ENCODE peak calls at places on chromosomes 1 and 21, in four cellular contexts. M is fibroblast of mammary gland, A is dorsolateral prefrontal cortex, K is tibial artery. I is an unnamed sample.

GRCh38 chr1:41429641-41430035 is 54.8 kb downstream of the EDN2 start:
- DNase-seq in M (no peak), K (no peak), A (no peak), I (no peak)

GRCh38 chr1:169078163-169078883 is 28.2 kb upstream of the ATP1B1 start:
- DNase-seq in K (no peak), M (no peak), A (no peak), I (peak; percentile 45)

GRCh38 chr1:38045431-38046332 is 911 bp downstream of the POU3F1 start:
- DNase-seq in K (no peak), A (no peak), M (no peak), I (no peak)

GRCh38 chr1:203835476-203835875 is 25.9 kb upstream of the SNRPE start:
- DNase-seq in A (no peak), K (no peak), M (no peak), I (no peak)

GRCh38 chr1:201022824-201023516 is 544 bp downstream of the KIF21B start:
- DNase-seq in K (no peak), A (no peak), M (no peak), I (no peak)

GRCh38 chr1:230426246-230427101 is at the start of gene PGBD5:
- DNase-seq in K (peak; percentile 27), M (peak; percentile 34), A (peak; percentile 84), I (peak; percentile 10)

GRCh38 chr21:24375201-24375600 is 1232.1 kb downstream of the MRPL39 start:
- DNase-seq in A (no peak), K (no peak), M (no peak), I (no peak)

GRCh38 chr1:166695115-166695514 is 144.2 kb upstream of the POGK start:
- DNase-seq in K (no peak), M (no peak), A (no peak), I (no peak)

GRCh38 chr1:38117444-38117887 is 70.9 kb upstream of the POU3F1 start:
- DNase-seq in M (no peak), K (no peak), A (no peak), I (no peak)

GRCh38 chr1:71490432-71490831 is 409.6 kb upstream of the ZRANB2 start:
- DNase-seq in K (no peak), M (peak; percentile 86), A (no peak), I (no peak)

GRCh38 chr21:35043549-35043948 is 5.6 kb downstream of the RUNX1 start:
- DNase-seq in K (no peak), A (no peak), M (no peak), I (no peak)

GRCh38 chr1:192133350-192133950 is 24.8 kb upstream of the RGS18 start:
- DNase-seq in M (peak; percentile 8), K (no peak), A (no peak), I (no peak)

GRCh38 chr1:77671836-77672235 is 10.6 kb downstream of the ZZZ3 start:
- DNase-seq in A (no peak), M (peak; percentile 47), K (no peak), I (no peak)

GRCh38 chr21:46667735-46668380 is 32.4 kb downstream of the PRMT2 start:
- DNase-seq in M (peak; percentile 27), A (no peak), K (no peak), I (no peak)

GRCh38 chr1:109639063-109639840 is 16.6 kb upstream of the GSTM4 start:
- DNase-seq in K (no peak), A (no peak), M (no peak), I (no peak)

GRCh38 chr21:17667256-17667655 is 54.6 kb upstream of the BTG3 start:
- DNase-seq in M (no peak), A (no peak), K (no peak), I (no peak)

GRCh38 chr1:26686795-26687194 is 9.0 kb upstream of the ARID1A start:
- DNase-seq in M (no peak), A (no peak), K (no peak), I (no peak)

GRCh38 chr21:41897047-41897669 is 18.0 kb upstream of the PRDM15 start:
- DNase-seq in K (no peak), A (no peak), M (no peak), I (no peak)

GRCh38 chr1:20732071-20732587 is 374 bp downstream of the SH2D5 start:
- DNase-seq in M (peak; percentile 55), K (no peak), A (peak; percentile 72), I (no peak)

GRCh38 chr1:12181568-12181967 is 14.8 kb downstream of the TNFRSF1B start:
- DNase-seq in M (no peak), K (no peak), A (no peak), I (no peak)

GRCh38 chr1:76854255-76854654 is 13.0 kb upstream of the ST6GALNAC5 start:
- DNase-seq in K (no peak), M (no peak), A (no peak), I (no peak)

GRCh38 chr1:110475358-110476027 is 24.5 kb downstream of the PROK1 start:
- DNase-seq in K (no peak), A (no peak), M (no peak), I (no peak)

GRCh38 chr1:172531846-172532699 is 877 bp upstream of the SUCO start:
- DNase-seq in K (peak; percentile 94), A (peak; percentile 79), M (peak; percentile 98), I (peak; percentile 98)

GRCh38 chr1:172530000-172530399 is 3.0 kb upstream of the SUCO start:
- DNase-seq in M (no peak), A (no peak), K (no peak), I (peak; percentile 69)

GRCh38 chr1:172531412-172531811 is 1.5 kb upstream of the SUCO start:
- DNase-seq in K (no peak), M (no peak), A (no peak), I (no peak)

GRCh38 chr1:172533511-172534116 is 664 bp downstream of the SUCO start:
- DNase-seq in A (no peak), M (peak; percentile 31), K (peak; percentile 48), I (no peak)

DNA sequence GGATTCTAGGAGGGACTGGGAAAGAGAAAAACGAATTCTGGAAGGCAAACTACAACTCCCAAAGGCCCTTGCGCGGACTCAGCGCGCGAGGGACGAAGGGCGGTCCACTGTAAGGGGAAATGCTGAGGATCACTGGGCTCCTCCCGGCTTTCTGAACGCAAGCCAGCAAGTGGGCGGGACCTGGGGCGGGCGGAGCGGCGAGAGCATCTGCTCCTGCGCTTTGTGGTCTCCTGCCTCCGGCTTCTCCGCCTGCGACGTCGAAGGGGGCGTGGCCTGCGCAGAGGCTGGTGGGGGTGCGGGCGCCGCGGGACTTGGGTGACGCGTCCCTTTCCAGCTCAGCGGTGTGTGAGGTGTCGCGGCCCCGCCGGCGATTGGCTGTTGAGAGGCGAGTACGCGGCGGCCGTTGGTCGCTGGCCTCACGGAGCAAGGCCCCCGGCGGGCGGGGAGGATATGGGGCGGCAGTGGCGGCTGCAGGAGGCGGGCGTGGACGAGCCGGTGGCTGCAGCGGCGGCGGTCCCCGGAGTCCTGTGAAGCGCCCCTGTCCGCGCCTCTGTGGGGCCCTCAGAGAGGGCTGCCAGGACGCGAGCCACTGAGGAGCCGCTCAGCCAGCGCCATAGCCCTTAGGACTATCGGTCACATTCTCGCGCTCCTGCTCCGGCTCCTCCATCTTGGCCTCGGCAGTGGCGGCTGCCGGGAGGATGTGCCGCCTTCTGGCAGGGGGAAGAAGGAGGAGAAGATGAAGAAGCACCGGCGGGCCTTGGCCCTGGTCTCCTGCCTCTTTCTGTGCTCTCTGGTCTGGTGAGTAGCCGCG is at the start of gene SUCO:
- DNase-seq in M (peak; percentile 98), K (peak; percentile 100), A (peak; percentile 100), I (peak; percentile 95)
- TF ChIP-seq CTCF in M (no peak), K (no peak), A (peak; percentile 9), I (peak; percentile 16)

GRCh38 chr1:24112381-24113169 is 640 bp upstream of the MYOM3 start:
- DNase-seq in K (peak; percentile 79), M (peak; percentile 67), A (peak; percentile 63), I (no peak)
- H3K4me3 ChIP-seq in K (peak overlapping the region; percentile 34), M (no peak overlapping the region), A (no peak overlapping the region), I (no peak overlapping the region)

GRCh38 chr1:3070304-3070653 is 1.3 kb downstream of the PRDM16 start:
- DNase-seq in K (no peak), A (no peak), M (no peak), I (no peak)

GRCh38 chr1:3067671-3068399 is 1.2 kb upstream of the PRDM16 start:
- DNase-seq in M (no peak), K (no peak), A (no peak), I (no peak)

GRCh38 chr1:3070654-3071506 is 1.9 kb downstream of the PRDM16 start:
- DNase-seq in K (no peak), M (no peak), A (no peak), I (no peak)

GRCh38 chr1:3068400-3069361 is at the start of gene PRDM16:
- DNase-seq in M (peak; percentile 12), K (peak; percentile 74), A (no peak), I (no peak)

DNA sequence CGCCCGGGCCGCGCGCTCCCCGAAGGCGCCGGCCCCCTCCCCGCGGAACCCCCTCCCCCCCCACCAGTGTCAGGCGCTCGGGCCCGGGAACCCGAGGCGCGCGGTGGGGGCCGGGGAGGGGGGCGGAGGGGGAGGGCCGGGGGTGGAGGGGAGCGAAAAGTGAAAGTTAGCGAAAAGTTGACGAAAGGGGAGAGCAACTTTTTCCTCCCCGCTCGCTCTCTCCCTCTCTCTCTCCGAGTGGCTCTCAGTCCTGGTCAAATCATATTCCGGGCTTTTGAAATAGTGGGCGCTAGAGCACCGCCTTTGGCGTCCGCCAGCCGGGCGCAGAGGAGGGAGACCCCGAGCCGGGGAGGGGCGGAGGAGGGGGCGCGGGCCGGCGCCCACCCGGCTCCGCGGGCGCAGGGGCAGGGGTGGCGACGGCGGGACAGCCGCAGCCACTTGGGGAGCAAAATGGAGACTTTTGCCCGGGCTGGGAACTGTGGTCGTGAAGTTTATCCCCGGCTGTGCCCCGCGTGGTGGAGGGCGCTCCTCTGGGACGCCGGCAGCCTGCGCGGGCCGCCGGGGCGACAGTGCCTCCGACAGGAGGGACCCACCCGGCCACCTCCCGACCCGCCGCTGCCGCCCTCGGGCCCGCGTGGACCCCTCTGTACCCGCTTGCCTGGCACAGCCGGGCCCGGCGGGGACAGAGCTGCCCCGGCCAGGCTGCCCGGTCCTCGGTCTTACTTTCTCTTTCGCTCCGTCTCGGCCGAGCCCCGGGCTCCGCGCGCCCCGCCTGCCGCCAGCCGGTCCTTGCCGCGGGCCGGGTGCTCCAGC is 694 bp downstream of the PRDM16 start:
- DNase-seq in A (no peak), M (peak; percentile 25), K (peak; percentile 55), I (no peak)
- TF ChIP-seq CTCF in A (peak; percentile 35), M (peak; percentile 5), K (peak; percentile 27), I (peak; percentile 30)

GRCh38 chr1:205312866-205313680 is 8.5 kb downstream of the NUAK2 start:
- DNase-seq in K (no peak), A (no peak), M (no peak), I (no peak)

GRCh38 chr1:205316179-205316578 is 5.4 kb downstream of the NUAK2 start:
- DNase-seq in K (no peak), A (no peak), M (no peak), I (peak; percentile 40)

GRCh38 chr1:205317311-205317917 is 4.1 kb downstream of the NUAK2 start:
- DNase-seq in A (peak; percentile 32), K (no peak), M (no peak), I (peak; percentile 96)

GRCh38 chr1:205313681-205314308 is 7.8 kb downstream of the NUAK2 start:
- DNase-seq in M (peak; percentile 39), A (peak; percentile 25), K (peak; percentile 32), I (no peak)

DNA sequence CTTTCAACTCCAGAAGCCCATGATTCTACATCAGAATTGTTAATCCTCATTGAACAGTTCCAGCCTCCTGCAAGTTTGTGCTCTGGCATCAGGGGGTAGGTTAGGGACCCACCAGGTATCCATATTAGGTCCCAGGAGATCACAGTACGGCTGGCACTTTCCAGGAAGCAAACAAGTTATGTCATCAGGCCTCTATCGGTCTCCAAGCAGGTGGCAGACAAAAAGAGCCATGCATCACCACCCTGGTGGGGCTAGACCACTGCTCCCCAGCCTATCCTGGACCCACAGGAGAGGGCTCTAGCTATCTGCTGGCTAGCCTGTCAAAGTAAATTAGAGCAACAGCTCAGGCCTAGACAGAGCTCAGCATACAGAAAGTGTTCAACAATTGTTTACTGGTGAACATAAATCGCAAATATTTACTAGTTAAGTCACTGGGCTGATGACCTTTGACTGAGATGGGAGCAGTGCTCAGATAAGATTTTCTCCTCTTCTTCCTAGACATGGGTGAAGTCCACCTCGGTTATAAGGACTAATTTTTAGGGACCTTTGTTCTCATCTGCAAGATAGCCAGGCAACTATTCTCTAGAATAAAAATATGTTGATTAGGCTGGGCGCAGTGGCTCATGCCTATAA is 6.4 kb downstream of the NUAK2 start:
- DNase-seq in A (no peak), K (no peak), M (no peak), I (no peak)
- H3K4me3 ChIP-seq in A (no peak overlapping the region), K (no peak overlapping the region), M (no peak overlapping the region), I (no peak overlapping the region)

I was measured in LNCaP clone FGC.